ENCODE peak calls at places on chromosomes 4 and X, in eight cellular contexts. C is tibial artery, Q is HCT116, L is astrocyte, I is PC-3, T is colonic mucosa, A is neuronal stem cell, V is upper lobe of left lung. P is an unnamed sample. For H3K36me3, the result is how much of the 10 kb centered on the place peaks cover.

GRCh38 chrX:9494806-9495205 is 29.9 kb downstream of the TBL1X start:
- DNase-seq in C (no peak), Q (no peak), L (peak), I (no peak), T (no peak), A (no peak), V (no peak), P (no peak)

GRCh38 chr4:123418486-123418931 is 21.9 kb downstream of the SPRY1 start:
- DNase-seq in C (no peak), Q (no peak), L (peak), I (peak), T (no peak), A (peak), V (no peak), P (peak)

GRCh38 chr4:169902658-169903345 is 123.4 kb downstream of the MFAP3L start:
- DNase-seq in C (no peak), Q (peak), L (no peak), I (no peak), T (no peak), A (no peak), V (no peak), P (no peak)

GRCh38 chr4:39706334-39706733 is 8.4 kb downstream of the UBE2K start:
- DNase-seq in C (peak), Q (peak), L (peak), I (peak), T (peak), A (no peak), V (no peak), P (peak)

GRCh38 chrX:47182106-47182700 is 11.4 kb upstream of the UBA1 start:
- DNase-seq in C (no peak), Q (no peak), L (no peak), I (no peak), T (no peak), A (no peak), V (no peak), P (no peak)

GRCh38 chrX:36462142-36462541 is 542.6 kb downstream of the CFAP47 start:
- DNase-seq in C (no peak), Q (no peak), L (no peak), I (no peak), T (no peak), A (no peak), V (no peak), P (no peak)

GRCh38 chrX:21968333-21968732 is 27.8 kb downstream of the SMS start:
- DNase-seq in C (no peak), Q (no peak), L (no peak), I (no peak), T (no peak), A (no peak), V (no peak), P (no peak)

GRCh38 chr4:128483816-128484215 is 196.2 kb upstream of the PGRMC2 start:
- DNase-seq in C (no peak), Q (no peak), L (peak), I (no peak), T (no peak), A (no peak), V (no peak), P (no peak)

GRCh38 chr4:39883645-39884044 is 94.1 kb downstream of the PDS5A start:
- DNase-seq in C (no peak), Q (no peak), L (peak), I (no peak), T (no peak), A (no peak), V (no peak), P (peak)

GRCh38 chr4:156705291-156705690 is 266.3 kb downstream of the PDGFC start:
- DNase-seq in C (no peak), Q (no peak), L (peak), I (peak), T (no peak), A (no peak), V (no peak), P (no peak)

GRCh38 chr4:127523369-127523768 is 109.4 kb upstream of the INTU start:
- DNase-seq in C (no peak), Q (no peak), L (no peak), I (no peak), T (no peak), A (no peak), V (no peak), P (no peak)

GRCh38 chrX:135740683-135741149 is 27.3 kb downstream of the CT45A3 start:
- DNase-seq in C (peak), Q (peak), L (no peak), I (peak), T (peak), A (no peak), V (peak), P (peak)

GRCh38 chrX:150028692-150029091 is 90.4 kb upstream of the EOLA2 start:
- DNase-seq in C (no peak), Q (no peak), L (no peak), I (no peak), T (no peak), A (no peak), V (no peak), P (no peak)

GRCh38 chr4:99763635-99764101 is 53.0 kb upstream of the DAPP1 start:
- DNase-seq in C (no peak), Q (peak), L (peak), I (peak), T (no peak), A (no peak), V (no peak), P (no peak)

GRCh38 chrX:109914114-109914849 is 88.6 kb upstream of the TMEM164 start:
- DNase-seq in C (no peak), Q (no peak), L (no peak), I (peak), T (no peak), A (no peak), V (no peak), P (no peak)

GRCh38 chr4:25454491-25454890 is 77.4 kb downstream of the ANAPC4 start:
- DNase-seq in C (no peak), Q (no peak), L (no peak), I (no peak), T (no peak), A (no peak), V (no peak), P (no peak)

GRCh38 chr4:97215426-97215825 is 927.9 kb downstream of the STPG2 start:
- DNase-seq in C (no peak), Q (no peak), L (no peak), I (no peak), T (no peak), A (no peak), V (no peak), P (no peak)

GRCh38 chrX:17617794-17618193 is 119.5 kb upstream of the SCML1 start:
- DNase-seq in C (no peak), Q (no peak), L (peak), I (no peak), T (no peak), A (no peak), V (no peak), P (no peak)

GRCh38 chr4:5206391-5206790 is 155.1 kb downstream of the STK32B start:
- DNase-seq in C (no peak), Q (peak), L (peak), I (peak), T (peak), A (no peak), V (no peak), P (no peak)

GRCh38 chr4:155952546-155952945 is 1.1 kb downstream of the CTSO start:
- DNase-seq in C (no peak), Q (no peak), L (no peak), I (peak), T (no peak), A (no peak), V (no peak), P (no peak)

GRCh38 chr4:125387770-125388169 is 73.0 kb downstream of the FAT4 start:
- DNase-seq in C (no peak), Q (no peak), L (peak), I (no peak), T (no peak), A (no peak), V (no peak), P (no peak)

GRCh38 chr4:3501825-3502425 is 30.3 kb downstream of the LRPAP1 start:
- DNase-seq in C (no peak), Q (no peak), L (no peak), I (no peak), T (no peak), A (no peak), V (peak), P (no peak)

GRCh38 chr4:30870513-30870912 is 150.3 kb downstream of the PCDH7 start:
- DNase-seq in C (no peak), Q (peak), L (peak), I (no peak), T (no peak), A (no peak), V (no peak), P (no peak)

GRCh38 chr4:17511950-17512795 is at the start of gene QDPR:
- DNase-seq in C (peak), Q (peak), L (peak), I (peak), T (peak), A (peak), V (peak), P (peak)

GRCh38 chr4:14749910-14750309 is 252.4 kb upstream of the CPEB2 start:
- DNase-seq in C (no peak), Q (no peak), L (peak), I (peak), T (peak), A (no peak), V (no peak), P (peak)

GRCh38 chr4:133150643-133151300 is 1.7 kb downstream of the PCDH10 start:
- DNase-seq in C (peak), Q (no peak), L (peak), I (no peak), T (no peak), A (no peak), V (peak), P (no peak)

DNA sequence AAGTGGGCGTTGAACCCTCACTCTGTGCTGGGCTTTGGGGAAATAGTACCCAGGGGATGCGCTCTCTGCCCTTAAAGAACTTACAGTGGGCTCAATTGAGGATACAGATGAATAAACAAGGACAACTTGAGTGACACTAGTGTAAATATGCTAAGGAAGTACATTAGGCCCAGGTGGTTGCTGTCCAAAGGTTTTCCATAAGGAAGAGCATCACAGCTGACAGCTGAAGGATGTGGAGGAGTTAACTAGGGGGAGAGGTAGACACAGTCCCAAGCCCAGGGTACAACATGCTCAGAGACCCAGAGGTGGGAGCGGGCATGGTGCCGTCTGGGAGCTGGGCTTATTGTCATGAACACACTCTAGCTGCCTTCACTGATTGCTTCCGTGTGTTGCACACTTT is 49.5 kb downstream of the TENM3 start:
- DNase-seq in C (no peak), Q (no peak), L (no peak), I (no peak), T (no peak), A (no peak), V (no peak), P (no peak)
- H3K4me3 ChIP-seq in C (no peak), Q (no peak), L (no peak), I (no peak), T (no peak), A (no peak), V (no peak), P (no peak)

DNA sequence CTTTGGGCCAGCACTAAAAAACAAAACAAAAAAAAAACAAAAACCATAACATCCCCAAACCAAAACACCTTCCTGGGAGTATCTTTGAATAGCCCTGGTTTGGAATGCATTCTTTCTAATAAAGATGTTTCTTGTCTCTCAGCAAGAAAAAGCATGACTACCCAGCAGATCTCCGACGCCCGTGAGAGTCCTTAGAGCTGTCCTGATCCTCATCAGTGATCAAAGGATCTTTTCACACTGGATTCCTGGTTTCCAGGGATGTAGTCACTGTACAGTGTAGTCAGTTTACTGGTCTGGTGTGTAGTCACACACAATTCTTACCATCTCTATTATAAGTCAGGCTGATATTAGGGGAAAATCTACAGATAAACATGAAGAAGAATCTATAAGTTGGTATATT is 68.1 kb downstream of the SLIT2 start:
- DNase-seq in C (no peak), Q (no peak), L (no peak), I (no peak), T (no peak), A (no peak), V (no peak), P (no peak)
- H3K27ac ChIP-seq in C (no peak), Q (no peak), L (no peak), I (no peak), T (no peak), A (no peak), V (no peak), P (no peak)

DNA sequence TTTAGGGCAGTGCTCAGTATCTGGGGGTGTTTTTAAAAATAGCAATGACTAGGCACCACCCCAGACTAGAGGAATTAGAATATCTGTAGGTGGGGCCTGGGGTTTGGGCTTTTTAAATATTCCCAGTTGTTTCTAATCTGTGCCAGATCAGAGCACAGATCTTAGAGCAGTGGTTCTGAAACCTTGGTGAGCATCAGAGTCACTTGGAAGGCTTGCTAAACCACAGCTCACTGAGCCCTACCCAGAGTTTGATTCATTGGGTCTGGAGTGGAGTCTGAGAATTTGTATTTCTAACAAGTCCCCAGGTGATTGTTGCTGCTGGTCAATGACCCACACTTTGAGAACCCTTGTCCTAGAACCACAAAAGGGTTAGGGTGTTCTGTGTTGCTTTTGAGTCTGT is 16.7 kb downstream of the HADH start:
- DNase-seq in C (no peak), Q (no peak), L (peak), I (no peak), T (no peak), A (no peak), V (no peak), P (no peak)
- H3K36me3 ChIP-seq in C (under half), Q (under half), L (under half), I (under half), T (under half), A (under half), V (under half), P (under half)

GRCh38 chr4:56655209-56655626 is 25.9 kb downstream of the HOPX start:
- DNase-seq in C (no peak), Q (no peak), L (peak), I (peak), T (no peak), A (no peak), V (no peak), P (peak)
- H3K4me3 ChIP-seq in C (peak), Q (no peak), L (peak), I (peak), T (peak), A (peak), V (peak), P (peak)

GRCh38 chr4:38386011-38386551 is 277.9 kb upstream of the KLF3 start:
- DNase-seq in C (no peak), Q (no peak), L (no peak), I (no peak), T (no peak), A (no peak), V (no peak), P (no peak)

GRCh38 chr4:38387819-38388218 is 276.2 kb upstream of the KLF3 start:
- DNase-seq in C (no peak), Q (no peak), L (no peak), I (no peak), T (no peak), A (no peak), V (no peak), P (no peak)

GRCh38 chr4:38385286-38386010 is 278.6 kb upstream of the KLF3 start:
- DNase-seq in C (no peak), Q (no peak), L (peak), I (no peak), T (peak), A (no peak), V (no peak), P (peak)

GRCh38 chr4:38387348-38387747 is 276.7 kb upstream of the KLF3 start:
- DNase-seq in C (peak), Q (no peak), L (peak), I (no peak), T (peak), A (no peak), V (no peak), P (peak)

GRCh38 chr4:38386654-38387188 is 277.3 kb upstream of the KLF3 start:
- DNase-seq in C (no peak), Q (no peak), L (no peak), I (no peak), T (no peak), A (no peak), V (no peak), P (no peak)
- H3K27ac ChIP-seq in C (peak), Q (no peak), L (no peak), I (no peak), T (no peak), A (no peak), V (no peak), P (peak)

DNA sequence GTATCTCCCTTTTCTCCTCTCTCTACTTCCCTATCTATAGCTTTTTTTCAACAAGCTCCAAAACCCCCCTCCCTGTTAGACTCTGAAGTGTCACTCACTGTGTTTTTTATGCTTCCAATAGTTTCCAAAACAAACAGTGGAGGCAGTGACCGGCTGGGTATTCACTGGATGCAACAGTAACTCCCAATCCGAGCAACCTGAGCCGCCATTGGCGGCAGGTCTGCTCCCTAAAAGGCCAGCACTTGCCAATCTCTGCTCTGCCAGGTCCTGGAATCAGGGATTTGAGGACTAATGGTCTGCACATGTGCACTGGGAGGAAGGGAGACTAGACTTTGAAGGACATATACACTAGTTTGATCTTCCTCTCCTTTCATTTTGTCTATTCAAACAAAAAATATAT is 7.1 kb downstream of the TBX22 start:
- DNase-seq in C (no peak), Q (no peak), L (no peak), I (no peak), T (no peak), A (no peak), V (no peak), P (no peak)
- H3K36me3 ChIP-seq in C (under half), Q (under half), L (under half), I (under half), T (under half), A (under half), V (under half), P (under half)